ENCODE peak calls at places on chromosome 21, in seven cellular contexts. One of them, this sample, is unnamed.

GRCh38 chr21:45109831-45110492 is 35.6 kb downstream of the ADARB1 start:
- DNase-seq in mammary epithelial cell: no peak
- DNase-seq in kidney epithelial cell: peak
- DNase-seq in colonic mucosa: no peak
- DNase-seq in fibroblast of lung: no peak
- DNase-seq in suprapubic skin: no peak
- DNase-seq in A673: no peak
- DNase-seq in this sample: no peak

GRCh38 chr21:28833609-28834008 is 159.1 kb downstream of the LTN1 start:
- DNase-seq in mammary epithelial cell: no peak
- DNase-seq in kidney epithelial cell: no peak
- DNase-seq in colonic mucosa: no peak
- DNase-seq in fibroblast of lung: no peak
- DNase-seq in suprapubic skin: no peak
- DNase-seq in A673: no peak
- DNase-seq in this sample: no peak

GRCh38 chr21:20875741-20876140 is 122.5 kb upstream of the NCAM2 start:
- DNase-seq in mammary epithelial cell: no peak
- DNase-seq in kidney epithelial cell: no peak
- DNase-seq in colonic mucosa: no peak
- DNase-seq in fibroblast of lung: no peak
- DNase-seq in suprapubic skin: no peak
- DNase-seq in A673: no peak
- DNase-seq in this sample: no peak

GRCh38 chr21:45498646-45499000 is 43.6 kb downstream of the SLC19A1 start:
- DNase-seq in mammary epithelial cell: no peak
- DNase-seq in kidney epithelial cell: no peak
- DNase-seq in colonic mucosa: no peak
- DNase-seq in fibroblast of lung: no peak
- DNase-seq in suprapubic skin: no peak
- DNase-seq in A673: no peak
- DNase-seq in this sample: no peak

GRCh38 chr21:15276243-15276642 is 211.4 kb upstream of the NRIP1 start:
- DNase-seq in mammary epithelial cell: no peak
- DNase-seq in kidney epithelial cell: no peak
- DNase-seq in colonic mucosa: no peak
- DNase-seq in fibroblast of lung: no peak
- DNase-seq in suprapubic skin: no peak
- DNase-seq in A673: no peak
- DNase-seq in this sample: no peak

GRCh38 chr21:28235169-28235892 is 757.3 kb downstream of the LTN1 start:
- DNase-seq in mammary epithelial cell: no peak
- DNase-seq in kidney epithelial cell: no peak
- DNase-seq in colonic mucosa: no peak
- DNase-seq in fibroblast of lung: no peak
- DNase-seq in suprapubic skin: no peak
- DNase-seq in A673: no peak
- DNase-seq in this sample: no peak

GRCh38 chr21:17348357-17348756 is 164.5 kb upstream of the CXADR start:
- DNase-seq in mammary epithelial cell: no peak
- DNase-seq in kidney epithelial cell: no peak
- DNase-seq in colonic mucosa: no peak
- DNase-seq in fibroblast of lung: no peak
- DNase-seq in suprapubic skin: no peak
- DNase-seq in A673: no peak
- DNase-seq in this sample: no peak

GRCh38 chr21:19640964-19641363 is 1237.4 kb upstream of the TMPRSS15 start:
- DNase-seq in mammary epithelial cell: no peak
- DNase-seq in kidney epithelial cell: no peak
- DNase-seq in colonic mucosa: no peak
- DNase-seq in fibroblast of lung: no peak
- DNase-seq in suprapubic skin: no peak
- DNase-seq in A673: no peak
- DNase-seq in this sample: no peak

GRCh38 chr21:28761709-28762356 is 230.8 kb downstream of the LTN1 start:
- DNase-seq in mammary epithelial cell: no peak
- DNase-seq in kidney epithelial cell: no peak
- DNase-seq in colonic mucosa: no peak
- DNase-seq in fibroblast of lung: no peak
- DNase-seq in suprapubic skin: no peak
- DNase-seq in A673: no peak
- DNase-seq in this sample: no peak

GRCh38 chr21:25509862-25510261 is 97.4 kb downstream of the MRPL39 start:
- DNase-seq in mammary epithelial cell: no peak
- DNase-seq in kidney epithelial cell: no peak
- DNase-seq in colonic mucosa: no peak
- DNase-seq in fibroblast of lung: no peak
- DNase-seq in suprapubic skin: no peak
- DNase-seq in A673: no peak
- DNase-seq in this sample: no peak

GRCh38 chr21:45401054-45401518 is 3.9 kb upstream of the COL18A1 start:
- DNase-seq in mammary epithelial cell: no peak
- DNase-seq in kidney epithelial cell: no peak
- DNase-seq in colonic mucosa: no peak
- DNase-seq in fibroblast of lung: no peak
- DNase-seq in suprapubic skin: no peak
- DNase-seq in A673: no peak
- DNase-seq in this sample: no peak

GRCh38 chr21:24200052-24200451 is 1407.2 kb downstream of the MRPL39 start:
- DNase-seq in mammary epithelial cell: no peak
- DNase-seq in kidney epithelial cell: no peak
- DNase-seq in colonic mucosa: no peak
- DNase-seq in fibroblast of lung: no peak
- DNase-seq in suprapubic skin: no peak
- DNase-seq in A673: no peak
- DNase-seq in this sample: no peak

GRCh38 chr21:44529503-44530125 is 10.4 kb downstream of the KRTAP10-1 start:
- DNase-seq in mammary epithelial cell: no peak
- DNase-seq in kidney epithelial cell: no peak
- DNase-seq in colonic mucosa: no peak
- DNase-seq in fibroblast of lung: no peak
- DNase-seq in suprapubic skin: no peak
- DNase-seq in A673: no peak
- DNase-seq in this sample: no peak

GRCh38 chr21:26077523-26077922 is 93.0 kb downstream of the APP start:
- DNase-seq in mammary epithelial cell: no peak
- DNase-seq in kidney epithelial cell: no peak
- DNase-seq in colonic mucosa: no peak
- DNase-seq in fibroblast of lung: peak
- DNase-seq in suprapubic skin: no peak
- DNase-seq in A673: no peak
- DNase-seq in this sample: no peak

GRCh38 chr21:45482899-45483821 is 59.1 kb downstream of the SLC19A1 start:
- DNase-seq in mammary epithelial cell: no peak
- DNase-seq in kidney epithelial cell: no peak
- DNase-seq in colonic mucosa: no peak
- DNase-seq in fibroblast of lung: no peak
- DNase-seq in suprapubic skin: no peak
- DNase-seq in A673: no peak
- DNase-seq in this sample: peak

GRCh38 chr21:20443558-20444155 is 554.6 kb upstream of the NCAM2 start:
- DNase-seq in mammary epithelial cell: no peak
- DNase-seq in kidney epithelial cell: no peak
- DNase-seq in colonic mucosa: no peak
- DNase-seq in fibroblast of lung: no peak
- DNase-seq in suprapubic skin: no peak
- DNase-seq in A673: peak
- DNase-seq in this sample: peak

GRCh38 chr21:26199471-26199870 is 28.9 kb upstream of the APP start:
- DNase-seq in mammary epithelial cell: peak
- DNase-seq in kidney epithelial cell: no peak
- DNase-seq in colonic mucosa: no peak
- DNase-seq in fibroblast of lung: peak
- DNase-seq in suprapubic skin: no peak
- DNase-seq in A673: no peak
- DNase-seq in this sample: no peak

GRCh38 chr21:14869984-14870840 is 194.6 kb downstream of the NRIP1 start:
- DNase-seq in mammary epithelial cell: no peak
- DNase-seq in kidney epithelial cell: no peak
- DNase-seq in colonic mucosa: no peak
- DNase-seq in fibroblast of lung: no peak
- DNase-seq in suprapubic skin: no peak
- DNase-seq in A673: no peak
- DNase-seq in this sample: no peak

GRCh38 chr21:46256501-46256994 is 28.0 kb upstream of the LSS start:
- DNase-seq in mammary epithelial cell: no peak
- DNase-seq in kidney epithelial cell: no peak
- DNase-seq in colonic mucosa: no peak
- DNase-seq in fibroblast of lung: no peak
- DNase-seq in suprapubic skin: no peak
- DNase-seq in A673: no peak
- DNase-seq in this sample: no peak

GRCh38 chr21:15149825-15150224 is 85.0 kb upstream of the NRIP1 start:
- DNase-seq in mammary epithelial cell: no peak
- DNase-seq in kidney epithelial cell: no peak
- DNase-seq in colonic mucosa: no peak
- DNase-seq in fibroblast of lung: no peak
- DNase-seq in suprapubic skin: no peak
- DNase-seq in A673: no peak
- DNase-seq in this sample: no peak

GRCh38 chr21:45468051-45468970 is 63.3 kb downstream of the COL18A1 start:
- DNase-seq in mammary epithelial cell: no peak
- DNase-seq in kidney epithelial cell: no peak
- DNase-seq in colonic mucosa: no peak
- DNase-seq in fibroblast of lung: no peak
- DNase-seq in suprapubic skin: no peak
- DNase-seq in A673: no peak
- DNase-seq in this sample: peak

GRCh38 chr21:45316871-45317400 is 29.2 kb upstream of the POFUT2 start:
- DNase-seq in mammary epithelial cell: no peak
- DNase-seq in kidney epithelial cell: no peak
- DNase-seq in colonic mucosa: no peak
- DNase-seq in fibroblast of lung: no peak
- DNase-seq in suprapubic skin: peak
- DNase-seq in A673: no peak
- DNase-seq in this sample: peak

GRCh38 chr21:45599146-45599581 is 44.4 kb upstream of the PCBP3 start:
- DNase-seq in mammary epithelial cell: no peak
- DNase-seq in kidney epithelial cell: no peak
- DNase-seq in colonic mucosa: no peak
- DNase-seq in fibroblast of lung: no peak
- DNase-seq in suprapubic skin: peak
- DNase-seq in A673: no peak
- DNase-seq in this sample: no peak

GRCh38 chr21:43835061-43835460 is 30.0 kb upstream of the AGPAT3 start:
- DNase-seq in mammary epithelial cell: no peak
- DNase-seq in kidney epithelial cell: no peak
- DNase-seq in colonic mucosa: no peak
- DNase-seq in fibroblast of lung: no peak
- DNase-seq in suprapubic skin: no peak
- DNase-seq in A673: no peak
- DNase-seq in this sample: no peak

GRCh38 chr21:18368193-18368592 is 35.4 kb downstream of the TMPRSS15 start:
- DNase-seq in mammary epithelial cell: no peak
- DNase-seq in kidney epithelial cell: no peak
- DNase-seq in colonic mucosa: no peak
- DNase-seq in fibroblast of lung: no peak
- DNase-seq in suprapubic skin: no peak
- DNase-seq in A673: no peak
- DNase-seq in this sample: no peak

GRCh38 chr21:18373631-18374030 is 30.0 kb downstream of the TMPRSS15 start:
- DNase-seq in mammary epithelial cell: no peak
- DNase-seq in kidney epithelial cell: no peak
- DNase-seq in colonic mucosa: no peak
- DNase-seq in fibroblast of lung: no peak
- DNase-seq in suprapubic skin: no peak
- DNase-seq in A673: no peak
- DNase-seq in this sample: no peak

GRCh38 chr21:18370292-18370691 is 33.3 kb downstream of the TMPRSS15 start:
- DNase-seq in mammary epithelial cell: no peak
- DNase-seq in kidney epithelial cell: no peak
- DNase-seq in colonic mucosa: no peak
- DNase-seq in fibroblast of lung: no peak
- DNase-seq in suprapubic skin: no peak
- DNase-seq in A673: no peak
- DNase-seq in this sample: no peak

GRCh38 chr21:18369115-18369514 is 34.5 kb downstream of the TMPRSS15 start:
- DNase-seq in mammary epithelial cell: no peak
- DNase-seq in kidney epithelial cell: no peak
- DNase-seq in colonic mucosa: no peak
- DNase-seq in fibroblast of lung: peak
- DNase-seq in suprapubic skin: no peak
- DNase-seq in A673: peak
- DNase-seq in this sample: no peak
- TF ChIP-seq CTCF in mammary epithelial cell: no peak
- TF ChIP-seq CTCF in kidney epithelial cell: peak
- TF ChIP-seq CTCF in colonic mucosa: no peak
- TF ChIP-seq CTCF in fibroblast of lung: no peak
- TF ChIP-seq CTCF in suprapubic skin: no peak
- TF ChIP-seq CTCF in A673: peak
- TF ChIP-seq CTCF in this sample: peak

DNA sequence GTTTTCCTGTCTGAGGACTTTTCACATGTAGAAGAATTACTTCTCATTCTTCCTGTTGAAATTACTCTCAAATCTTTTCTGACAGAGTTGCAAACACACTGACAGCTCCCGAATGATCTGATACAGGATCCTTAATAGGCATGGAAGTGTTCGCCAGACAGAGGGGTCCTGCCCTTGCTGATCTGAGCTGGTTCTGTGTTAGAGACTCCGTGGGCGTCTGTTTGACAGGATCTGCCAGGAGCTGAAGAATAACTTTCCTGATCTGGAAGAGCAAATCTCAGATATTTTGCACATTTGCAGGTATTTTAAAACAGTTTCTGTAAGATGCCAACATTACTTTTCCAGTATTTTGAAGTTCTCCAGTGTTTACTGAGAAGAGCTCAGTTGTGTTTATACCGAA is 202.3 kb downstream of the DYRK1A start:
- DNase-seq in mammary epithelial cell: no peak
- DNase-seq in kidney epithelial cell: no peak
- DNase-seq in colonic mucosa: no peak
- DNase-seq in fibroblast of lung: no peak
- DNase-seq in suprapubic skin: no peak
- DNase-seq in A673: no peak
- DNase-seq in this sample: no peak
- TF ChIP-seq CTCF in mammary epithelial cell: no peak
- TF ChIP-seq CTCF in kidney epithelial cell: no peak
- TF ChIP-seq CTCF in colonic mucosa: no peak
- TF ChIP-seq CTCF in fibroblast of lung: no peak
- TF ChIP-seq CTCF in suprapubic skin: no peak
- TF ChIP-seq CTCF in A673: no peak
- TF ChIP-seq CTCF in this sample: no peak

DNA sequence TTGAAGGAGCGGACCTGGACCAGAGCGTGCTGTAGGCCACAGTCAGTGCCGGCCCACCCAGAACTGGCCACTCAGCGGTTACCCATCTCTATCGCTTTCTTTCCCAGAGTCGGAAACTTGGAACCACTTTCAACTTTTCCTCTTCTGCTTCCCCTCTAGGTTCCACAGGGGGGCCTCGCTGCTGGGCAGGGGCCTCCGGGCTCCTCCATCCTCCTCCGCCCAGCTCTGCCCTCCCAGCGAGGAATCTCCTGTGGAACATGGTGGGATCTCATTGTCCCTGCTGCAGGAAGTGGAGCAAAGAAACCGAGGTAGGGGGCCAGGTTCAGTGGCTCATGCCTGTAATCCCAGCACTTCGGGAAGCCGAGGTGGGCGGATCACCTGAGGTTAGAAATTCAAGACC is 139.2 kb downstream of the ETS2 start:
- DNase-seq in mammary epithelial cell: no peak
- DNase-seq in kidney epithelial cell: no peak
- DNase-seq in colonic mucosa: no peak
- DNase-seq in fibroblast of lung: no peak
- DNase-seq in suprapubic skin: no peak
- DNase-seq in A673: no peak
- DNase-seq in this sample: peak
- TF ChIP-seq CTCF in mammary epithelial cell: no peak
- TF ChIP-seq CTCF in kidney epithelial cell: no peak
- TF ChIP-seq CTCF in colonic mucosa: no peak
- TF ChIP-seq CTCF in fibroblast of lung: peak
- TF ChIP-seq CTCF in suprapubic skin: no peak
- TF ChIP-seq CTCF in A673: no peak
- TF ChIP-seq CTCF in this sample: no peak

GRCh38 chr21:33824156-33824941 is 91.3 kb downstream of the ATP5PO start:
- DNase-seq in mammary epithelial cell: no peak
- DNase-seq in kidney epithelial cell: no peak
- DNase-seq in colonic mucosa: no peak
- DNase-seq in fibroblast of lung: no peak
- DNase-seq in suprapubic skin: no peak
- DNase-seq in A673: no peak
- DNase-seq in this sample: no peak
- TF ChIP-seq CTCF in mammary epithelial cell: no peak
- TF ChIP-seq CTCF in kidney epithelial cell: no peak
- TF ChIP-seq CTCF in colonic mucosa: no peak
- TF ChIP-seq CTCF in fibroblast of lung: no peak
- TF ChIP-seq CTCF in suprapubic skin: no peak
- TF ChIP-seq CTCF in A673: no peak
- TF ChIP-seq CTCF in this sample: no peak